ENCODE peak calls at places on chromosome 5, in six cellular contexts. I, K, L, U, W and D are unnamed samples.
A peak's percentile ranks its signal among the peaks of the same experiment; 100 is the strongest.

GRCh38 chr5:95107138-95107537 is 177.8 kb downstream of the MCTP1 start:
- DNase-seq in I (no peak), K (no peak), L (no peak), U (no peak), W (no peak), D (no peak)

GRCh38 chr5:146540421-146540820 is 24.4 kb upstream of the GPR151 start:
- DNase-seq in I (no peak), K (no peak), L (no peak), U (no peak), W (no peak), D (no peak)

GRCh38 chr5:120872292-120872691 is 408.2 kb downstream of the PRR16 start:
- DNase-seq in I (no peak), K (no peak), L (no peak), U (no peak), W (no peak), D (no peak)

GRCh38 chr5:139774980-139775654 is 20.5 kb upstream of the PSD2 start:
- DNase-seq in I (peak; percentile 59), K (peak; percentile 86), L (peak; percentile 95), U (peak; percentile 59), W (peak; percentile 86), D (no peak)

GRCh38 chr5:132233081-132233480 is 5.4 kb upstream of the P4HA2 start:
- DNase-seq in I (no peak), K (no peak), L (peak; percentile 29), U (no peak), W (no peak), D (no peak)

GRCh38 chr5:154329062-154329461 is 116.7 kb upstream of the SAP30L start:
- DNase-seq in I (no peak), K (no peak), L (no peak), U (no peak), W (no peak), D (no peak)

GRCh38 chr5:180330810-180331646 is 22.1 kb downstream of the GFPT2 start:
- DNase-seq in I (peak; percentile 33), K (peak; percentile 66), L (peak; percentile 94), U (no peak), W (peak; percentile 60), D (peak; percentile 95)

GRCh38 chr5:134902071-134902801 is 2.7 kb upstream of the PCBD2 start:
- DNase-seq in I (no peak), K (no peak), L (peak; percentile 71), U (no peak), W (no peak), D (no peak)

GRCh38 chr5:107010060-107010459 is 660.7 kb downstream of the EFNA5 start:
- DNase-seq in I (no peak), K (no peak), L (no peak), U (no peak), W (no peak), D (no peak)

GRCh38 chr5:126501448-126501847 is 78.2 kb downstream of the GRAMD2B start:
- DNase-seq in I (no peak), K (no peak), L (no peak), U (no peak), W (no peak), D (no peak)

GRCh38 chr5:34791761-34792244 is 47.2 kb upstream of the TTC23L start:
- DNase-seq in I (no peak), K (no peak), L (no peak), U (no peak), W (no peak), D (no peak)

GRCh38 chr5:116289276-116289675 is 204.5 kb downstream of the COMMD10 start:
- DNase-seq in I (no peak), K (no peak), L (no peak), U (no peak), W (no peak), D (no peak)

GRCh38 chr5:38373733-38374132 is 115.4 kb downstream of the EGFLAM start:
- DNase-seq in I (no peak), K (no peak), L (no peak), U (no peak), W (no peak), D (no peak)

GRCh38 chr5:139650031-139650688 is 2.0 kb downstream of the CXXC5 start:
- DNase-seq in I (no peak), K (no peak), L (no peak), U (no peak), W (peak; percentile 74), D (no peak)

GRCh38 chr5:153625826-153626354 is 135.4 kb downstream of the GRIA1 start:
- DNase-seq in I (no peak), K (no peak), L (no peak), U (no peak), W (no peak), D (no peak)

GRCh38 chr5:139739612-139739974 is 56.0 kb upstream of the PSD2 start:
- DNase-seq in I (no peak), K (no peak), L (no peak), U (no peak), W (no peak), D (no peak)

GRCh38 chr5:107217721-107218130 is 453.0 kb downstream of the EFNA5 start:
- DNase-seq in I (no peak), K (no peak), L (peak; percentile 85), U (no peak), W (peak; percentile 84), D (no peak)

GRCh38 chr5:34690301-34690700 is 34.2 kb downstream of the RAI14 start:
- DNase-seq in I (no peak), K (no peak), L (peak; percentile 23), U (no peak), W (no peak), D (peak; percentile 59)

GRCh38 chr5:83474170-83474796 is 2.7 kb downstream of the VCAN start:
- DNase-seq in I (peak; percentile 94), K (peak; percentile 58), L (peak; percentile 95), U (no peak), W (peak; percentile 89), D (peak; percentile 86)

GRCh38 chr5:78576376-78576775 is 72.2 kb downstream of the LHFPL2 start:
- DNase-seq in I (no peak), K (no peak), L (no peak), U (no peak), W (no peak), D (no peak)

GRCh38 chr5:586751-587285 is 25.3 kb upstream of the CEP72 start:
- DNase-seq in I (no peak), K (no peak), L (peak; percentile 52), U (no peak), W (no peak), D (no peak)

GRCh38 chr5:168251308-168251707 is 40.1 kb upstream of the WWC1 start:
- DNase-seq in I (no peak), K (no peak), L (no peak), U (no peak), W (no peak), D (no peak)

GRCh38 chr5:154756203-154756870 is 1.2 kb downstream of the LARP1 start:
- DNase-seq in I (peak; percentile 30), K (peak; percentile 72), L (peak; percentile 92), U (peak; percentile 13), W (peak; percentile 66), D (no peak)

GRCh38 chr5:114447084-114447773 is 85.4 kb downstream of the KCNN2 start:
- DNase-seq in I (no peak), K (no peak), L (no peak), U (no peak), W (no peak), D (no peak)

GRCh38 chr5:59124983-59125960 is 542.4 kb downstream of the RAB3C start:
- DNase-seq in I (no peak), K (no peak), L (no peak), U (no peak), W (no peak), D (no peak)

GRCh38 chr5:56328753-56329560 is 95.8 kb upstream of the ANKRD55 start:
- DNase-seq in I (peak; percentile 46), K (no peak), L (no peak), U (no peak), W (no peak), D (peak; percentile 72)

GRCh38 chr5:90866333-90866732 is 307.7 kb downstream of the ADGRV1 start:
- DNase-seq in I (peak; percentile 37), K (no peak), L (no peak), U (no peak), W (no peak), D (peak; percentile 44)

GRCh38 chr5:179347581-179347980 is 2.3 kb upstream of the ADAMTS2 start:
- DNase-seq in I (no peak), K (no peak), L (no peak), U (no peak), W (no peak), D (no peak)

GRCh38 chr5:124677376-124677998 is 69.0 kb downstream of the ZNF608 start:
- DNase-seq in I (no peak), K (no peak), L (no peak), U (no peak), W (peak; percentile 30), D (no peak)

GRCh38 chr5:52043543-52043942 is 660.3 kb downstream of the ISL1 start:
- DNase-seq in I (no peak), K (no peak), L (no peak), U (no peak), W (no peak), D (no peak)

GRCh38 chr5:55860709-55861108 is 9.6 kb downstream of the IL31RA start:
- DNase-seq in I (no peak), K (no peak), L (no peak), U (no peak), W (no peak), D (no peak)

GRCh38 chr5:32233696-32234447 is 59.8 kb upstream of the GOLPH3 start:
- DNase-seq in I (no peak), K (no peak), L (no peak), U (no peak), W (no peak), D (no peak)

GRCh38 chr5:19891658-19892057 is 96.3 kb downstream of the CDH18 start:
- DNase-seq in I (no peak), K (no peak), L (no peak), U (no peak), W (no peak), D (no peak)

GRCh38 chr5:81971086-81971693 is 633 bp upstream of the ATG10 start:
- DNase-seq in I (peak; percentile 34), K (no peak), L (no peak), U (no peak), W (no peak), D (no peak)

GRCh38 chr5:159732220-159732619 is 184.1 kb upstream of the ADRA1B start:
- DNase-seq in I (no peak), K (no peak), L (no peak), U (no peak), W (no peak), D (no peak)

GRCh38 chr5:76590027-76590426 is 33.2 kb downstream of the F2RL2 start:
- DNase-seq in I (no peak), K (no peak), L (no peak), U (no peak), W (no peak), D (no peak)

GRCh38 chr5:82129723-82130285 is 148.3 kb downstream of the RPS23 start:
- DNase-seq in I (no peak), K (no peak), L (no peak), U (no peak), W (no peak), D (no peak)

GRCh38 chr5:134138416-134139376 is 24.2 kb downstream of the TCF7 start:
- DNase-seq in I (no peak), K (peak; percentile 28), L (peak; percentile 84), U (no peak), W (no peak), D (peak; percentile 52)